ENCODE peak calls at places on chromosomes 12 and 14, in four cellular contexts. K is K562, M is HepG2, O is HCT116. F is an unnamed sample.

GRCh38 chr12:39935275-39935674 is 170.6 kb downstream of the SLC2A13 start:
- DNase-seq in K (no peak), M (no peak), O (no peak), F (no peak)

GRCh38 chr14:79659995-79660975 is 551.0 kb downstream of the DIO2 start:
- DNase-seq in K (no peak), M (no peak), O (no peak), F (no peak)

GRCh38 chr14:96165493-96166474 is 38.9 kb upstream of the BDKRB2 start:
- DNase-seq in K (no peak), M (no peak), O (no peak), F (no peak)

GRCh38 chr14:34711808-34712712 is 2.3 kb downstream of the CFL2 start:
- DNase-seq in K (no peak), M (no peak), O (no peak), F (no peak)

GRCh38 chr12:115859231-115859630 is 418.3 kb downstream of the MED13L start:
- DNase-seq in K (no peak), M (no peak), O (no peak), F (no peak)

GRCh38 chr14:92684801-92685560 is 63.4 kb downstream of the LGMN start:
- DNase-seq in K (peak; percentile 66), M (no peak), O (no peak), F (no peak)

GRCh38 chr14:35155962-35156361 is 33.6 kb downstream of the PRORP start:
- DNase-seq in K (no peak), M (no peak), O (no peak), F (no peak)

GRCh38 chr14:50362791-50363733 is 33.6 kb downstream of the CDKL1 start:
- DNase-seq in K (no peak), M (no peak), O (no peak), F (no peak)

GRCh38 chr12:53991077-53991460 is 6.1 kb downstream of the HOXC10 start:
- DNase-seq in K (no peak), M (no peak), O (no peak), F (no peak)

GRCh38 chr12:64583395-64584172 is 26.7 kb upstream of the RASSF3 start:
- DNase-seq in K (no peak), M (no peak), O (no peak), F (no peak)

GRCh38 chr12:131091413-131091975 is 137.8 kb downstream of the ADGRD1 start:
- DNase-seq in K (no peak), M (no peak), O (no peak), F (no peak)

GRCh38 chr12:131092911-131093901 is 139.5 kb downstream of the ADGRD1 start:
- DNase-seq in K (no peak), M (no peak), O (no peak), F (no peak)

GRCh38 chr12:131090254-131091210 is 136.8 kb downstream of the ADGRD1 start:
- DNase-seq in K (no peak), M (no peak), O (no peak), F (no peak)

GRCh38 chr12:131093971-131094830 is 140.5 kb downstream of the ADGRD1 start:
- DNase-seq in K (no peak), M (no peak), O (no peak), F (no peak)

DNA sequence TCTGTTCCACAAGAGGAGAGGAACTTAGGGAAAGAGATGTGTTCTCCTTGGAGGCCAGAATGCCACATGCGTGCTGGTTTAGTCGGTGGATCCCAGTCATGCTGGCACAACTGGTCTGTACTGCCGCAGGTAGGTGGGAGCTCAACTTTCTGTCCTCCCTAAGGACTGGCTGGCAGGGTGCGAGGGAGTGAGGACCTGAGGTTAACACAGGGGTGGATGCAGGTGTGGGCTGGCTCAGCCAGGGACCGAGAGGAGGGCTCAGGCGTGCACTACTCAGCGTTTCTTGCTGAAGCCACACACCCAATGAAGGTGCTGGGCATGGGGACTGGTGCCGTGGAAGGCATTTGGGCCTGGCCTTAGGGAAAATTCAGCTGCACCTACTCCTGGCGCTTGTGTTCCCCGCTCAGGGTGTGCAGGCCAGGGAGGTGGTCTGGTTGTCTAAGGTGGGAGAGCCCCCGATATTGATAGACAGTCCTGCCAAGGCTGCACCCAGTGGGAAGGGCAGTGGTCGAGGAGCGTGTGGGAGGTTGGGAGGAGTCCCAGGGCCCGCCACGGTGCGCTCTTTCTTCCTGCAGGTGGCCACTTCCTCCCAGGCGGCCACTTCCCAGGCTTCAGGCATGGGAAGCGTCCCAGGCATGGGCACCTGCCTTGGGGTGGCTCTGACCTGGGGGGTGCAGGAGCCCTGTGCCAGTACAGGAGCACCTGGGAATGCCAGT is 138.4 kb downstream of the ADGRD1 start:
- DNase-seq in K (no peak), M (no peak), O (no peak), F (no peak)
- TF ChIP-seq YY1 in K (no peak), M (no peak), O (no peak), F (no peak)

GRCh38 chr12:18361431-18361830 is 100.1 kb downstream of the PIK3C2G start:
- DNase-seq in K (no peak), M (no peak), O (no peak), F (peak; percentile 20)
- TF ChIP-seq YY1 in K (no peak), M (no peak), O (no peak), F (no peak)

GRCh38 chr12:79566452-79566851 is 124.3 kb downstream of the PAWR start:
- DNase-seq in K (no peak), M (peak; percentile 78), O (no peak), F (no peak)
- TF ChIP-seq YY1 in K (no peak), M (no peak), O (no peak), F (no peak)

GRCh38 chr14:94699831-94700230 is 70.1 kb downstream of the GSC start:
- DNase-seq in K (no peak), M (no peak), O (no peak), F (no peak)
- TF ChIP-seq YY1 in K (no peak), M (no peak), O (no peak), F (no peak)

GRCh38 chr14:59317782-59318505 is 129.5 kb downstream of the DAAM1 start:
- DNase-seq in K (no peak), M (no peak), O (no peak), F (no peak)

GRCh38 chr14:59317346-59317745 is 128.9 kb downstream of the DAAM1 start:
- DNase-seq in K (no peak), M (no peak), O (no peak), F (no peak)

GRCh38 chr14:59318908-59319307 is 130.4 kb downstream of the DAAM1 start:
- DNase-seq in K (no peak), M (no peak), O (no peak), F (no peak)

GRCh38 chr14:59320771-59321170 is 132.3 kb downstream of the DAAM1 start:
- DNase-seq in K (no peak), M (no peak), O (no peak), F (no peak)

DNA sequence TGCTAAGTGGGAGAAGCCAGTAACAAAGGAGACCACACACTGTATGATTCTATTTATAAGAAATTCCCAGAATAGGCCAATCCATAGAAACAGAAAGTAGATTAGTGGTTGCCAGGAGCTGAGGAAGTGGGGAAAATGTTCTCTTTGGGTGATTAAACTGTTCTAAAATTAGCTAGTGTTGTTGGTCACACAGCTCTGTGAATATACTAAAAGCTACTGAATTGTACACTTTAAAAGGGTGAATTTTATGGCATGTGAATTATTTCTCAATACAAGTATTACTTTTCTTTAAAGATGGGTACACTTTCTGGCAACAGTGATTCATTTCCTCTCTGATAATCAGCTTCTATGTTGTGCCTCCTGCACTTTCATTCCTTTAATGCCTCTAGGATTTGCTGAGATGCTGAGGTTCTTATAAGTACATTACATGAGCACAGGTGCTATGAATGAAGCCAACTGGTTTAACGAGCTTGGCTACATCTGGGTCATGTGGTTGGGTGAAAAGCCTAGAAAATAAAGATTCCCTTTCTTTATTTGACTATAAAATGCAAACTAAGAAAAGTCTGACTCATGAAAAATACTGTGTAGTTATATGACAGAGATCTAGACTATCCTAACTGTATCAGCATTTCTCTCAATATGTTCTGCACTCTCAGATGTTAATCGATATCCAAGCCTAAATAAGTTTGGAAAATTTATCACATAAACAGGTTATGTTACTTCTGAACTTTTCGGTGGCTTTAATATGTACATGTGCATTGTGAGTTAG is 132.9 kb downstream of the DAAM1 start:
- DNase-seq in K (no peak), M (no peak), O (no peak), F (no peak)
- TF ChIP-seq YY1 in K (no peak), M (no peak), O (no peak), F (no peak)

DNA sequence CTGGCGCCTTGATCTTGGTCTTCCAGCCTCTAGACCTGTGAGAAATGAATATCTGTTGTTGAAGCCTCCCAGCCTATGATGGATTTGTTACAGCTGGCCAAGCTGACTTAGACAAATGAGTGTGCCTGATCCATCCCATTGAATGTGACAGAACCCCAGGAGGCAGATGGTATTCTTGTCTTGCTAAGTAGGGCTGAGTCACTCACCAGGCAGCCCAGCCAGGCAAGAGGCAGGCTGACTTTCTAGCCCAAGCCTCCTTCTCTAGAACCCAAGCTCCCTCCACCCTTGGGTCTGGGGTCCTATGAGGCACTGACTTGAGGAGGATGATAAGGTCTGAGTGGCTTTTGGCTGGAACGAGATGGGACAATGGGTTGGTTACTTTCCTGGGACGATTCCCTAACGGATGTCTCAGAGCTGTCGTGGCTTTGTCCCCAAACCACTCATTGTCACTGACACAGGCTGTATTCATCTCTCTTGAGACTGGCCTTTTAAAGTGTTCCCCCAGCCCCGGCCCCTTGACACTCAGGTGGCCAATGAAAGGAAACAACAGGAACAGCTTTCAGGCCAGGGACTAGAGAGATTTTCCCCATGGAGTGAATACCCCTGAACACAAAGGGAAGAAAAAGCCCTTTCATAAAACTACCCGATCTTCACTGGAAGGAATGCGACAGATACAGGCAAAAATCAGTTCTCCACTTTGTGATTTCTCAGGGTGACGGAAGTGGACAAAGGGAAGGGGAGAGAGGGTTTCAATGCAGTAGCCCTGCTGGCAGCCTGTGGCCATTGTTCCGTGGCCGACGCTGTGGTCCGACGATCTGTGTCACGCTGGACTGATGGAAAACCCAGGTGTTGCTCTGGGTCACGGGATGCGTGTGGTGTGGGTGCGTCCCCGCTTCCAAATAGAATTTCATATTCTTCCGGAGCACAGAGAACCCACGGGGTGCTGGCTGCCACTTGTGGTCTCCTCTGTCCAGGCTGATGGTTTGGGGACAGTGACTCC is 264.3 kb downstream of the AACS start:
- DNase-seq in K (no peak), M (no peak), O (no peak), F (peak; percentile 81)
- TF ChIP-seq YY1 in K (no peak), M (no peak), O (no peak), F (no peak)

GRCh38 chr14:33432407-33433023 is 493.8 kb downstream of the NPAS3 start:
- DNase-seq in K (no peak), M (peak; percentile 42), O (no peak), F (no peak)

GRCh38 chr14:33430414-33430813 is 491.7 kb downstream of the NPAS3 start:
- DNase-seq in K (no peak), M (no peak), O (no peak), F (no peak)

GRCh38 chr14:33441633-33442032 is 503.0 kb downstream of the NPAS3 start:
- DNase-seq in K (no peak), M (no peak), O (no peak), F (no peak)

DNA sequence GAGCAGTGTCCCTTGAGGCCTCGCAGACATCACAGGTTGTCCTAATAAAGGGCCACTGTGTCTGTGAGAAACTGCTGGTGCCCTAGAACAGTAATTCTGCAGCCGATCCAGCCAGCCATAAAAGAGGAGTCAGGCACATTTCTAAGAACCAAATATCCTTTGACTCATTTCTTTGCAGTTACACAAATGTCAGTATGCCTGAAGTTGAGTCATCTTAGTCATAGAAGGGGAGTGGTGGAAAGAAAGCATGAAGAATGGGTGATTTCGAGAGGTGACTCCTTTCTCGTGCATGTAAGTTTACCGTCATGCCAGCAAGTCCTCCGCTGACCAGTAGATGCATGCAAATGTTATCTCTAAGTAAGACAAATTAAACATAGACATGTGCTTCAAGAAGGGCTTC is 497.2 kb downstream of the NPAS3 start:
- DNase-seq in K (no peak), M (no peak), O (no peak), F (no peak)
- TF ChIP-seq YY1 in K (no peak), M (no peak), O (no peak), F (no peak)

GRCh38 chr14:104386281-104386841 is 193.2 kb upstream of the C14orf180 start:
- DNase-seq in K (no peak), M (no peak), O (no peak), F (no peak)
- TF ChIP-seq YY1 in K (no peak), M (no peak), O (no peak), F (no peak)